ENCODE peak calls at places on chromosomes 6 and 20, in ten cellular contexts. One of them, this sample, is unnamed.

GRCh38 chr6:154738561-154738961 is 5.3 kb downstream of the SCAF8 start:
- DNase-seq in epithelial cell of proximal tubule: no peak
- DNase-seq in foreskin fibroblast: no peak
- DNase-seq in pancreas: no peak
- DNase-seq in fibroblast of pulmonary artery: peak
- DNase-seq in mammary epithelial cell: no peak
- DNase-seq in transverse colon: no peak
- DNase-seq in tibial nerve: no peak
- DNase-seq in fibroblast of lung: peak
- DNase-seq in GM23338: peak
- DNase-seq in this sample: no peak

GRCh38 chr6:154995241-154996162 is at the start of gene TIAM2:
- DNase-seq in epithelial cell of proximal tubule: no peak
- DNase-seq in foreskin fibroblast: no peak
- DNase-seq in pancreas: no peak
- DNase-seq in fibroblast of pulmonary artery: no peak
- DNase-seq in mammary epithelial cell: no peak
- DNase-seq in transverse colon: no peak
- DNase-seq in tibial nerve: no peak
- DNase-seq in fibroblast of lung: peak
- DNase-seq in GM23338: peak
- DNase-seq in this sample: no peak

GRCh38 chr6:79949235-79949634 is 1.9 kb upstream of the ELOVL4 start:
- DNase-seq in epithelial cell of proximal tubule: peak
- DNase-seq in foreskin fibroblast: peak
- DNase-seq in pancreas: peak
- DNase-seq in fibroblast of pulmonary artery: peak
- DNase-seq in mammary epithelial cell: peak
- DNase-seq in transverse colon: peak
- DNase-seq in tibial nerve: no peak
- DNase-seq in fibroblast of lung: peak
- DNase-seq in GM23338: peak
- DNase-seq in this sample: peak

GRCh38 chr6:104607501-104607900 is 252.2 kb downstream of the HACE1 start:
- DNase-seq in epithelial cell of proximal tubule: no peak
- DNase-seq in foreskin fibroblast: no peak
- DNase-seq in pancreas: no peak
- DNase-seq in fibroblast of pulmonary artery: no peak
- DNase-seq in mammary epithelial cell: no peak
- DNase-seq in transverse colon: no peak
- DNase-seq in tibial nerve: no peak
- DNase-seq in fibroblast of lung: no peak
- DNase-seq in GM23338: no peak
- DNase-seq in this sample: no peak

GRCh38 chr20:23059831-23060230 is 10.4 kb upstream of the THBD start:
- DNase-seq in epithelial cell of proximal tubule: no peak
- DNase-seq in foreskin fibroblast: no peak
- DNase-seq in pancreas: no peak
- DNase-seq in fibroblast of pulmonary artery: no peak
- DNase-seq in mammary epithelial cell: no peak
- DNase-seq in transverse colon: no peak
- DNase-seq in tibial nerve: no peak
- DNase-seq in fibroblast of lung: no peak
- DNase-seq in GM23338: no peak
- DNase-seq in this sample: no peak

GRCh38 chr6:64580346-64580745 is 944.7 kb downstream of the PHF3 start:
- DNase-seq in epithelial cell of proximal tubule: peak
- DNase-seq in foreskin fibroblast: no peak
- DNase-seq in pancreas: no peak
- DNase-seq in fibroblast of pulmonary artery: peak
- DNase-seq in mammary epithelial cell: peak
- DNase-seq in transverse colon: no peak
- DNase-seq in tibial nerve: no peak
- DNase-seq in fibroblast of lung: peak
- DNase-seq in GM23338: no peak
- DNase-seq in this sample: no peak

GRCh38 chr20:51500311-51500710 is 42.2 kb downstream of the NFATC2 start:
- DNase-seq in epithelial cell of proximal tubule: no peak
- DNase-seq in foreskin fibroblast: no peak
- DNase-seq in pancreas: no peak
- DNase-seq in fibroblast of pulmonary artery: no peak
- DNase-seq in mammary epithelial cell: peak
- DNase-seq in transverse colon: no peak
- DNase-seq in tibial nerve: no peak
- DNase-seq in fibroblast of lung: peak
- DNase-seq in GM23338: no peak
- DNase-seq in this sample: no peak

GRCh38 chr6:125102901-125103300 is 50.7 kb upstream of the TPD52L1 start:
- DNase-seq in epithelial cell of proximal tubule: peak
- DNase-seq in foreskin fibroblast: peak
- DNase-seq in pancreas: no peak
- DNase-seq in fibroblast of pulmonary artery: peak
- DNase-seq in mammary epithelial cell: peak
- DNase-seq in transverse colon: no peak
- DNase-seq in tibial nerve: no peak
- DNase-seq in fibroblast of lung: peak
- DNase-seq in GM23338: no peak
- DNase-seq in this sample: peak

GRCh38 chr20:52076164-52076563 is 115.4 kb downstream of the ZFP64 start:
- DNase-seq in epithelial cell of proximal tubule: no peak
- DNase-seq in foreskin fibroblast: no peak
- DNase-seq in pancreas: no peak
- DNase-seq in fibroblast of pulmonary artery: peak
- DNase-seq in mammary epithelial cell: no peak
- DNase-seq in transverse colon: no peak
- DNase-seq in tibial nerve: no peak
- DNase-seq in fibroblast of lung: no peak
- DNase-seq in GM23338: no peak
- DNase-seq in this sample: no peak

GRCh38 chr20:37265152-37265551 is 3.5 kb upstream of the GHRH start:
- DNase-seq in epithelial cell of proximal tubule: no peak
- DNase-seq in foreskin fibroblast: no peak
- DNase-seq in pancreas: no peak
- DNase-seq in fibroblast of pulmonary artery: no peak
- DNase-seq in mammary epithelial cell: no peak
- DNase-seq in transverse colon: no peak
- DNase-seq in tibial nerve: no peak
- DNase-seq in fibroblast of lung: no peak
- DNase-seq in GM23338: no peak
- DNase-seq in this sample: no peak

DNA sequence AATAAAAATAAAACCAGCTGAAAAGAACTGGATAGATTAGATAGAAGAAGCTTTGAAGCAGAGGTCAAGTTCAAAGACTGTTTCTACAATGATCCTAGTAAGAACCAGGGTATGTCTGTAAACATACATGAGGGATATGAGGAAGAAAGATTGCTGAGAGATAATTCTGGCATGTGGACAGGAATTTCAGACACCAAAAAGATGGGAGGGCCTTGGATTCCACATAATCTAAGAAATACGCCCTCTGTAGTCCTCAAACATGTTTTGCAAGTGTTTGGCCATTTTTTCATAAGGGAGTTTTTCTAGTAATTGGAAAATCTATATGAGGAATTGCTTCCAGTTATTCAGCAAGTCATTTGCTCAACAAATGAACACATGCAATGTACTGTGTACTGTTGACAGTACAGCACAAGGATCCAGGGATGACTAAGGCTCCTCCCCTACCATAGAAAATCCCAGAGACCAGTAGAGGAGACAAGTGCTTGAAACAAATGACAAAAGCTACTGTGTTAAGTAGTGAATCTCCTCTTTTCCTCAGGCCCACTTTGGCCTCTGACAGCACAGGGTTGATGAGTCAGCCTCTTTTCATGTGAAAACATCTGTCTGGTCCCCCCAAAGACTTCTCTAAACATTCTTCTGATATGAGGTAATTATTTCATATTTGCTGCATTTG is 795.9 kb downstream of the MAFB start:
- DNase-seq in epithelial cell of proximal tubule: no peak
- DNase-seq in foreskin fibroblast: peak
- DNase-seq in pancreas: no peak
- DNase-seq in fibroblast of pulmonary artery: peak
- DNase-seq in mammary epithelial cell: peak
- DNase-seq in transverse colon: no peak
- DNase-seq in tibial nerve: no peak
- DNase-seq in fibroblast of lung: peak
- DNase-seq in GM23338: peak
- DNase-seq in this sample: no peak
- TF ChIP-seq CTCF in epithelial cell of proximal tubule: no peak
- TF ChIP-seq CTCF in foreskin fibroblast: no peak
- TF ChIP-seq CTCF in pancreas: no peak
- TF ChIP-seq CTCF in fibroblast of pulmonary artery: no peak
- TF ChIP-seq CTCF in mammary epithelial cell: no peak
- TF ChIP-seq CTCF in transverse colon: no peak
- TF ChIP-seq CTCF in tibial nerve: no peak
- TF ChIP-seq CTCF in fibroblast of lung: peak
- TF ChIP-seq CTCF in GM23338: no peak
- TF ChIP-seq CTCF in this sample: peak

DNA sequence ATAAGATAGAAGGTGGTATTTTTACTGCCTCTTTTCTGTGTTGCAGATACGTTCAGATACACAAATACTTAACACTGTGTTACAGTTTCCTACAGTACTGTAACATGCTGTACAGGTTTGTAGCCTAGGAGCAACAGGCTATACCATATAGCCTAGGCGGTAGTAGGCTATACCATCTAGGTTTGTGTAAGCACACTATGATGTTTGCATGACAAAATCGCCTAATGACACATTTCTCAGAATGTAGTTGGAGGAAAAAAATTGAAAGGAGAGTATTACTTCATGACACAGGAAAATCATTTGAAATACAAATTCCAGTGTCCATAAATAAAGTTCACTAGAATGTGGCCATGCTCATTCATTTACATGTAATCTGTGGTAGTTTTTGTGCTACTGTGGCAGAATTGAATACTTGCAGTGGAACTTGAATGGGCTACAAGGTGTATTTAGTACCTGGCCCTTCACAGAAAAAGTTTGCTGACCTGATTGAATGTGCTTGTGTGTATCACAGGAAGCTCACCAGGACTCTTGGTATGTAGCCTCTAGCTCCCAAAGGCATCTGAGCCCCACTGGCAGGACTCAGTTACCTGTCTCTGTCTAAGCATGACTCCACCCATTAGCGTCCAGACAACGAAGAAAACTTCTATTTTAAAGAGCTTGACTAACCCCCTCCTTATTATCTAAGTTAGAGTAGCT is 18.8 kb downstream of the TOP1 start:
- DNase-seq in epithelial cell of proximal tubule: no peak
- DNase-seq in foreskin fibroblast: no peak
- DNase-seq in pancreas: no peak
- DNase-seq in fibroblast of pulmonary artery: no peak
- DNase-seq in mammary epithelial cell: no peak
- DNase-seq in transverse colon: no peak
- DNase-seq in tibial nerve: no peak
- DNase-seq in fibroblast of lung: no peak
- DNase-seq in GM23338: peak
- DNase-seq in this sample: no peak
- H3K4me3 ChIP-seq in epithelial cell of proximal tubule: peak
- H3K4me3 ChIP-seq in foreskin fibroblast: peak
- H3K4me3 ChIP-seq in pancreas: no peak
- H3K4me3 ChIP-seq in fibroblast of pulmonary artery: no peak
- H3K4me3 ChIP-seq in mammary epithelial cell: peak
- H3K4me3 ChIP-seq in transverse colon: no peak
- H3K4me3 ChIP-seq in tibial nerve: no peak
- H3K4me3 ChIP-seq in fibroblast of lung: no peak
- H3K4me3 ChIP-seq in GM23338: no peak
- H3K4me3 ChIP-seq in this sample: no peak

GRCh38 chr6:90294989-90295853 is 1.4 kb downstream of the BACH2 start:
- DNase-seq in epithelial cell of proximal tubule: no peak
- DNase-seq in foreskin fibroblast: peak
- DNase-seq in pancreas: peak
- DNase-seq in fibroblast of pulmonary artery: peak
- DNase-seq in mammary epithelial cell: peak
- DNase-seq in transverse colon: peak
- DNase-seq in tibial nerve: no peak
- DNase-seq in fibroblast of lung: peak
- DNase-seq in GM23338: peak
- DNase-seq in this sample: no peak
- TF ChIP-seq CTCF in epithelial cell of proximal tubule: no peak
- TF ChIP-seq CTCF in foreskin fibroblast: peak
- TF ChIP-seq CTCF in pancreas: no peak
- TF ChIP-seq CTCF in fibroblast of pulmonary artery: no peak
- TF ChIP-seq CTCF in mammary epithelial cell: peak
- TF ChIP-seq CTCF in transverse colon: no peak
- TF ChIP-seq CTCF in tibial nerve: peak
- TF ChIP-seq CTCF in fibroblast of lung: peak
- TF ChIP-seq CTCF in GM23338: no peak
- TF ChIP-seq CTCF in this sample: no peak

DNA sequence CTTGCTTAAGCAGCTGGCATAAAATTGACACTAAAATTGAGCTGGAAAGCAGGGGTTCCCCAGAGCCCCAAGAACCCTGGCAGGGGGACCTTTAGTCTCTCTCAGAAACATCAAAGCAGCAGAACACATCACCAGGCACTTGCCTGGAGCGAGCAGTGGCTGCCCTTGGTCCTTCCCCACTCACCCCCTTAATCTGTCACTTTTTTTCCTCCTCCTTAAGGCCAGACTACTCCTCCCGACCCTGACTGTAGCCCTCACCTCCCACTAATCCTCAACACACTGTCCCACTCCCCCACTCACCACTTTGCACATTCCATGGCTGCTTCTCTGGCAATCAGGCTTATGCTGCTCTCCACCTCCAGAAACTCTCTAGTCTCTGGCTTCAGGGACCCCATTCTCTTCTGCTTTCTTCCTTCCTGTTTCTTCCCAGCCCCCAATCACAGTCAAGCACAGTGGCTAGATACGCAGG is 472 bp upstream of the ZKSCAN4 start:
- DNase-seq in epithelial cell of proximal tubule: no peak
- DNase-seq in foreskin fibroblast: no peak
- DNase-seq in pancreas: no peak
- DNase-seq in fibroblast of pulmonary artery: no peak
- DNase-seq in mammary epithelial cell: no peak
- DNase-seq in transverse colon: no peak
- DNase-seq in tibial nerve: no peak
- DNase-seq in fibroblast of lung: no peak
- DNase-seq in GM23338: peak
- DNase-seq in this sample: no peak
- H3K4me3 ChIP-seq in epithelial cell of proximal tubule: peak
- H3K4me3 ChIP-seq in foreskin fibroblast: peak
- H3K4me3 ChIP-seq in pancreas: peak
- H3K4me3 ChIP-seq in fibroblast of pulmonary artery: peak
- H3K4me3 ChIP-seq in mammary epithelial cell: peak
- H3K4me3 ChIP-seq in transverse colon: peak
- H3K4me3 ChIP-seq in tibial nerve: peak
- H3K4me3 ChIP-seq in fibroblast of lung: peak
- H3K4me3 ChIP-seq in GM23338: peak
- H3K4me3 ChIP-seq in this sample: peak

GRCh38 chr6:84764332-84765049 is at the start of gene TBX18:
- DNase-seq in epithelial cell of proximal tubule: peak
- DNase-seq in foreskin fibroblast: peak
- DNase-seq in pancreas: peak
- DNase-seq in fibroblast of pulmonary artery: peak
- DNase-seq in mammary epithelial cell: peak
- DNase-seq in transverse colon: peak
- DNase-seq in tibial nerve: peak
- DNase-seq in fibroblast of lung: peak
- DNase-seq in GM23338: peak
- DNase-seq in this sample: peak
- TF ChIP-seq CTCF in epithelial cell of proximal tubule: peak
- TF ChIP-seq CTCF in foreskin fibroblast: no peak
- TF ChIP-seq CTCF in pancreas: no peak
- TF ChIP-seq CTCF in fibroblast of pulmonary artery: peak
- TF ChIP-seq CTCF in mammary epithelial cell: no peak
- TF ChIP-seq CTCF in transverse colon: no peak
- TF ChIP-seq CTCF in tibial nerve: no peak
- TF ChIP-seq CTCF in fibroblast of lung: peak
- TF ChIP-seq CTCF in GM23338: no peak
- TF ChIP-seq CTCF in this sample: no peak

GRCh38 chr6:106509420-106510089 is 119.7 kb downstream of the RTN4IP1 start:
- DNase-seq in epithelial cell of proximal tubule: no peak
- DNase-seq in foreskin fibroblast: no peak
- DNase-seq in pancreas: no peak
- DNase-seq in fibroblast of pulmonary artery: no peak
- DNase-seq in mammary epithelial cell: no peak
- DNase-seq in transverse colon: no peak
- DNase-seq in tibial nerve: no peak
- DNase-seq in fibroblast of lung: peak
- DNase-seq in GM23338: peak
- DNase-seq in this sample: no peak
- H3K4me3 ChIP-seq in epithelial cell of proximal tubule: no peak
- H3K4me3 ChIP-seq in foreskin fibroblast: peak
- H3K4me3 ChIP-seq in pancreas: no peak
- H3K4me3 ChIP-seq in fibroblast of pulmonary artery: no peak
- H3K4me3 ChIP-seq in mammary epithelial cell: no peak
- H3K4me3 ChIP-seq in transverse colon: peak
- H3K4me3 ChIP-seq in tibial nerve: peak
- H3K4me3 ChIP-seq in fibroblast of lung: no peak
- H3K4me3 ChIP-seq in GM23338: peak
- H3K4me3 ChIP-seq in this sample: no peak